ENCODE peak calls at places on chromosomes 7 and 10, in four cellular contexts. C is HL-60; R is CD4-positive, alpha-beta T cell; V is left lung. T is an unnamed sample.

GRCh38 chr7:28055161-28055544 is 125.4 kb downstream of the JAZF1 start:
- DNase-seq in R (no peak), C (no peak), V (no peak), T (no peak)

GRCh38 chr10:110405401-110405800 is 92.3 kb upstream of the DUSP5 start:
- DNase-seq in V (no peak), R (no peak), C (no peak), T (no peak)

GRCh38 chr10:132232553-132232949 is 45.8 kb downstream of the DPYSL4 start:
- DNase-seq in C (peak; percentile 87), R (no peak), V (peak; percentile 63), T (peak; percentile 38)

GRCh38 chr10:34641913-34642558 is 173.1 kb downstream of the PARD3 start:
- DNase-seq in R (no peak), V (no peak), C (no peak), T (no peak)

GRCh38 chr10:36033808-36034207 is 391.7 kb upstream of the FZD8 start:
- DNase-seq in C (no peak), R (no peak), V (no peak), T (no peak)

GRCh38 chr7:103592844-103593243 is 146.8 kb upstream of the SLC26A5 start:
- DNase-seq in C (no peak), V (no peak), R (no peak), T (no peak)

GRCh38 chr7:138176060-138176459 is 99.8 kb downstream of the AKR1D1 start:
- DNase-seq in V (no peak), R (no peak), C (no peak), T (no peak)

GRCh38 chr7:23109470-23109869 is 3.9 kb downstream of the KLHL7 start:
- DNase-seq in C (no peak), R (no peak), V (no peak), T (no peak)

GRCh38 chr10:3782099-3782455 is 2.9 kb downstream of the KLF6 start:
- DNase-seq in C (no peak), R (peak; percentile 36), V (no peak), T (no peak)

GRCh38 chr7:22364910-22365309 is 8.0 kb upstream of the RAPGEF5 start:
- DNase-seq in R (no peak), V (no peak), C (no peak), T (no peak)

GRCh38 chr10:1570652-1571051 is 166.7 kb downstream of the ADARB2 start:
- DNase-seq in V (no peak), R (no peak), C (no peak), T (no peak)

GRCh38 chr7:139730746-139731612 is 46.8 kb downstream of the HIPK2 start:
- DNase-seq in R (peak; percentile 11), V (peak; percentile 54), C (no peak), T (no peak)

GRCh38 chr7:95473276-95473985 is 12.3 kb upstream of the ASB4 start:
- DNase-seq in V (no peak), C (no peak), R (no peak), T (no peak)

GRCh38 chr10:33248638-33249037 is 85.8 kb downstream of the NRP1 start:
- DNase-seq in R (no peak), C (no peak), V (no peak), T (no peak)

DNA sequence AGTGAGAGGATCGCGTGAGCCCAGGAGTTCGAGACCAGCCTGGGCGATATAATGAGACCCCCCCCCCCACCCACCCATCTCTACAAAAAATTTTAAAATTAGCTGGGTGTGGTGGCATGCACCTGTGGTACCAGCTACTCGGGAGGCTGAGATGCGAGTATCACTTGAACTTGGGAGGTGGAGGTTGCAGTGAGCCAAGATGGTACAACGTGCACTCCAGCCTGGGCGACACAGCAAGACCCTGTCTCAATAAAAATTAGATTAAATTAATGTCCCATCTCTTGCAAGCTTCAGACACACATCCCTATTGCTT is 391 bp upstream of the PROSER2 start:
- DNase-seq in R (no peak), C (no peak), V (no peak), T (no peak)
- H3K27ac ChIP-seq in R (no peak overlapping the region), C (no peak overlapping the region), V (peak overlapping the region; percentile 54), T (no peak overlapping the region)

GRCh38 chr10:30557884-30558283 is 71.7 kb downstream of the LYZL2 start:
- DNase-seq in R (no peak), C (no peak), V (no peak), T (no peak)
- H3K27ac ChIP-seq in R (no peak overlapping the region), C (peak overlapping the region; percentile 30), V (no peak overlapping the region), T (no peak overlapping the region)

GRCh38 chr7:76428868-76429805 is 4.4 kb downstream of the ZP3 start:
- DNase-seq in V (no peak), C (peak; percentile 37), R (no peak), T (peak; percentile 22)
- H3K27ac ChIP-seq in V (no peak overlapping the region), C (no peak overlapping the region), R (no peak overlapping the region), T (no peak overlapping the region)

GRCh38 chr10:112336556-112337201 is 37.2 kb upstream of the ACSL5 start:
- DNase-seq in R (no peak), V (no peak), C (no peak), T (no peak)
- H3K27ac ChIP-seq in R (no peak overlapping the region), V (no peak overlapping the region), C (no peak overlapping the region), T (no peak overlapping the region)

DNA sequence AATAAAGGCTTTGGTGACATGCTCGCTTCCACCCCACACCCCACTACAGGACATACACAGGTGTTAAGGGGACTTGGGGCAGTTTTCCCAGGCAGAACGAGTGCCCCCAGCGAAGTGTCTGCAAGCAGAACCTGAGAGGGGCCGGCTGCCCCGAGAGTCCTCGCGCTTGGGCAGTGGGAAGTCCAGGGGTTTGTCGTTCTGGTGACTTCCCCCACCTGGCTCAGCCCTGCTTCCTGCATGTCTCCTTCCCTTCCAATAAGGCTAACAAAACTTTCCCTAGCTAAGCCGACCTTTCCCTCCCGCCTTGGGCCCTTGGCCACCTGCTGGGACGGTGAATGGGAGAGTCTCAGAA is 916 bp downstream of the VWA2 start:
- DNase-seq in C (no peak), R (no peak), V (no peak), T (no peak)
- H3K27ac ChIP-seq in C (no peak overlapping the region), R (no peak overlapping the region), V (no peak overlapping the region), T (no peak overlapping the region)

GRCh38 chr7:69654381-69654780 is 56.1 kb downstream of the AUTS2 start:
- DNase-seq in R (no peak), C (peak; percentile 4), V (peak; percentile 35), T (no peak)
- H3K27ac ChIP-seq in R (no peak overlapping the region), C (no peak overlapping the region), V (no peak overlapping the region), T (no peak overlapping the region)

DNA sequence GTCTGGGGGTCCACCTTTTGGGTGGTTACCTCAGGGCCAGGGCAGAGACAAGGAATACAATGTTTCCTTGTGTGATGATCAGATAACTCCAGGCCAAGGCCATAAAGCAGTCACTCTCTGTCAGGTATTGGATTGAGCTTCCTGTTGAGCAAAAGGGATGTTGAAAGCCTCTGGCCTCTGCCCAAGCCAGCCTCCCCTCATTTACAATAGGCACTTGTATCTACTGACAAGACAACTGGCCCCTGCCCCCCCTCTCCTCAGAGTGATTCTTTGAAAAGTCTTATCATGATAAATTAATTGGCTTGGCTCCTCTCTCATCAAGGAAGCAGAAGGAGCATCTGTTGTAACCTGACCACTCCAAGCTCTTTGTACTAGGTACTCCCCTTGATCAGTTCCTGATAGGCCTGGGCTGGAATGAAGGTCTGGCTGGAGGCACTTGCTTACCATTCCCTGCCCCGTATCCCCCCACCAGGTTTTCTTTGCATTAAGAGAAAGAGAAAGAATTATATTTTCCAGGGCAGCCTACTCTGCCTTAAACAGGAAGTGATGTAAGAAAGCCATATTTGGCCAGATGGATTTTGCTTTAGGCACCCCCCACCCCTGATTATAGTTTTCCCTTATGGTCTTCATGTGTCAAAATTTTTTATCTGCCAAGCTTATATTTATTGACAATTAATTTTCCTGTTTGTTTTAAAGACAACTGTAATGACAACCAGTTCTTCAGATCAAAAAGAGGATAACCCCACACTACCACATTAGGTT is 42.1 kb upstream of the HPS1 start:
- DNase-seq in C (no peak), R (no peak), V (no peak), T (no peak)
- H3K27ac ChIP-seq in C (no peak overlapping the region), R (no peak overlapping the region), V (no peak overlapping the region), T (no peak overlapping the region)

T was measured in substantia nigra.